ENCODE peak calls at places on chromosome 19, in eight cellular contexts. One of them, this sample, is unnamed. For H3K9me3, the result is how much of the 10 kb centered on the place peaks cover.

GRCh38 chr19:45403781-45404556 is 900 bp downstream of the PPP1R13L start:
- DNase-seq in small intestine: peak
- DNase-seq in astrocyte: no peak
- DNase-seq in cardiac muscle cell: peak
- DNase-seq in CD8-positive, alpha-beta memory T cell: peak
- DNase-seq in IMR-90: no peak
- DNase-seq in suprapubic skin: no peak
- DNase-seq in AG04450: no peak
- DNase-seq in this sample: no peak

GRCh38 chr19:2332341-2333026 is 4.0 kb downstream of the SPPL2B start:
- DNase-seq in small intestine: peak
- DNase-seq in astrocyte: no peak
- DNase-seq in cardiac muscle cell: no peak
- DNase-seq in CD8-positive, alpha-beta memory T cell: no peak
- DNase-seq in IMR-90: no peak
- DNase-seq in suprapubic skin: no peak
- DNase-seq in AG04450: no peak
- DNase-seq in this sample: no peak

GRCh38 chr19:38388310-38389100 is at the start of gene SPRED3:
- DNase-seq in small intestine: no peak
- DNase-seq in astrocyte: no peak
- DNase-seq in cardiac muscle cell: peak
- DNase-seq in CD8-positive, alpha-beta memory T cell: no peak
- DNase-seq in IMR-90: peak
- DNase-seq in suprapubic skin: no peak
- DNase-seq in AG04450: no peak
- DNase-seq in this sample: no peak

GRCh38 chr19:18167975-18168645 is 5.5 kb upstream of the IFI30 start:
- DNase-seq in small intestine: no peak
- DNase-seq in astrocyte: no peak
- DNase-seq in cardiac muscle cell: peak
- DNase-seq in CD8-positive, alpha-beta memory T cell: peak
- DNase-seq in IMR-90: peak
- DNase-seq in suprapubic skin: no peak
- DNase-seq in AG04450: no peak
- DNase-seq in this sample: no peak

GRCh38 chr19:33493401-33494275 is 28.0 kb downstream of the PEPD start:
- DNase-seq in small intestine: no peak
- DNase-seq in astrocyte: no peak
- DNase-seq in cardiac muscle cell: no peak
- DNase-seq in CD8-positive, alpha-beta memory T cell: no peak
- DNase-seq in IMR-90: no peak
- DNase-seq in suprapubic skin: no peak
- DNase-seq in AG04450: no peak
- DNase-seq in this sample: no peak

GRCh38 chr19:41646589-41647204 is 19.8 kb upstream of the CEACAM4 start:
- DNase-seq in small intestine: no peak
- DNase-seq in astrocyte: no peak
- DNase-seq in cardiac muscle cell: no peak
- DNase-seq in CD8-positive, alpha-beta memory T cell: peak
- DNase-seq in IMR-90: no peak
- DNase-seq in suprapubic skin: no peak
- DNase-seq in AG04450: no peak
- DNase-seq in this sample: no peak

GRCh38 chr19:48571378-48572162 is 19.6 kb downstream of the SULT2B1 start:
- DNase-seq in small intestine: no peak
- DNase-seq in astrocyte: no peak
- DNase-seq in cardiac muscle cell: no peak
- DNase-seq in CD8-positive, alpha-beta memory T cell: no peak
- DNase-seq in IMR-90: no peak
- DNase-seq in suprapubic skin: no peak
- DNase-seq in AG04450: no peak
- DNase-seq in this sample: no peak

GRCh38 chr19:33405491-33406461 is 32.3 kb downstream of the CEBPG start:
- DNase-seq in small intestine: no peak
- DNase-seq in astrocyte: no peak
- DNase-seq in cardiac muscle cell: no peak
- DNase-seq in CD8-positive, alpha-beta memory T cell: no peak
- DNase-seq in IMR-90: no peak
- DNase-seq in suprapubic skin: no peak
- DNase-seq in AG04450: no peak
- DNase-seq in this sample: no peak

GRCh38 chr19:31572671-31573298 is 223.5 kb upstream of the TSHZ3 start:
- DNase-seq in small intestine: no peak
- DNase-seq in astrocyte: no peak
- DNase-seq in cardiac muscle cell: no peak
- DNase-seq in CD8-positive, alpha-beta memory T cell: no peak
- DNase-seq in IMR-90: no peak
- DNase-seq in suprapubic skin: no peak
- DNase-seq in AG04450: no peak
- DNase-seq in this sample: no peak

GRCh38 chr19:39818626-39819097 is 15.3 kb downstream of the DYRK1B start:
- DNase-seq in small intestine: no peak
- DNase-seq in astrocyte: no peak
- DNase-seq in cardiac muscle cell: no peak
- DNase-seq in CD8-positive, alpha-beta memory T cell: no peak
- DNase-seq in IMR-90: no peak
- DNase-seq in suprapubic skin: no peak
- DNase-seq in AG04450: no peak
- DNase-seq in this sample: no peak

GRCh38 chr19:3682741-3683404 is 17.4 kb downstream of the PIP5K1C start:
- DNase-seq in small intestine: no peak
- DNase-seq in astrocyte: peak
- DNase-seq in cardiac muscle cell: no peak
- DNase-seq in CD8-positive, alpha-beta memory T cell: no peak
- DNase-seq in IMR-90: peak
- DNase-seq in suprapubic skin: no peak
- DNase-seq in AG04450: no peak
- DNase-seq in this sample: no peak

GRCh38 chr19:9352505-9352904 is 10.3 kb upstream of the ZNF177 start:
- DNase-seq in small intestine: no peak
- DNase-seq in astrocyte: no peak
- DNase-seq in cardiac muscle cell: no peak
- DNase-seq in CD8-positive, alpha-beta memory T cell: no peak
- DNase-seq in IMR-90: no peak
- DNase-seq in suprapubic skin: no peak
- DNase-seq in AG04450: no peak
- DNase-seq in this sample: no peak

GRCh38 chr19:31340059-31341025 is 8.9 kb downstream of the TSHZ3 start:
- DNase-seq in small intestine: peak
- DNase-seq in astrocyte: peak
- DNase-seq in cardiac muscle cell: no peak
- DNase-seq in CD8-positive, alpha-beta memory T cell: no peak
- DNase-seq in IMR-90: peak
- DNase-seq in suprapubic skin: no peak
- DNase-seq in AG04450: no peak
- DNase-seq in this sample: no peak

GRCh38 chr19:6729573-6730152 is 7.7 kb downstream of the GPR108 start:
- DNase-seq in small intestine: no peak
- DNase-seq in astrocyte: no peak
- DNase-seq in cardiac muscle cell: no peak
- DNase-seq in CD8-positive, alpha-beta memory T cell: no peak
- DNase-seq in IMR-90: no peak
- DNase-seq in suprapubic skin: no peak
- DNase-seq in AG04450: no peak
- DNase-seq in this sample: no peak

GRCh38 chr19:44752123-44752815 is 3.8 kb downstream of the BCL3 start:
- DNase-seq in small intestine: no peak
- DNase-seq in astrocyte: no peak
- DNase-seq in cardiac muscle cell: no peak
- DNase-seq in CD8-positive, alpha-beta memory T cell: no peak
- DNase-seq in IMR-90: no peak
- DNase-seq in suprapubic skin: no peak
- DNase-seq in AG04450: no peak
- DNase-seq in this sample: no peak

GRCh38 chr19:7633619-7634018 is at the start of gene PCP2:
- DNase-seq in small intestine: no peak
- DNase-seq in astrocyte: no peak
- DNase-seq in cardiac muscle cell: no peak
- DNase-seq in CD8-positive, alpha-beta memory T cell: no peak
- DNase-seq in IMR-90: no peak
- DNase-seq in suprapubic skin: no peak
- DNase-seq in AG04450: no peak
- DNase-seq in this sample: no peak

GRCh38 chr19:28691683-28692082 is 521.3 kb downstream of the UQCRFS1 start:
- DNase-seq in small intestine: no peak
- DNase-seq in astrocyte: no peak
- DNase-seq in cardiac muscle cell: no peak
- DNase-seq in CD8-positive, alpha-beta memory T cell: no peak
- DNase-seq in IMR-90: no peak
- DNase-seq in suprapubic skin: no peak
- DNase-seq in AG04450: no peak
- DNase-seq in this sample: no peak

GRCh38 chr19:55258476-55258827 is 365 bp downstream of the PPP6R1 start:
- DNase-seq in small intestine: no peak
- DNase-seq in astrocyte: peak
- DNase-seq in cardiac muscle cell: peak
- DNase-seq in CD8-positive, alpha-beta memory T cell: peak
- DNase-seq in IMR-90: no peak
- DNase-seq in suprapubic skin: peak
- DNase-seq in AG04450: no peak
- DNase-seq in this sample: no peak

GRCh38 chr19:33304760-33305647 is 2.7 kb upstream of the CEBPA start:
- DNase-seq in small intestine: peak
- DNase-seq in astrocyte: no peak
- DNase-seq in cardiac muscle cell: no peak
- DNase-seq in CD8-positive, alpha-beta memory T cell: no peak
- DNase-seq in IMR-90: no peak
- DNase-seq in suprapubic skin: no peak
- DNase-seq in AG04450: no peak
- DNase-seq in this sample: no peak

GRCh38 chr19:45876411-45877197 is 9.3 kb downstream of the IRF2BP1 start:
- DNase-seq in small intestine: peak
- DNase-seq in astrocyte: peak
- DNase-seq in cardiac muscle cell: peak
- DNase-seq in CD8-positive, alpha-beta memory T cell: no peak
- DNase-seq in IMR-90: peak
- DNase-seq in suprapubic skin: no peak
- DNase-seq in AG04450: no peak
- DNase-seq in this sample: no peak

GRCh38 chr19:47109541-47110375 is 3.8 kb downstream of the ZC3H4 start:
- DNase-seq in small intestine: peak
- DNase-seq in astrocyte: peak
- DNase-seq in cardiac muscle cell: no peak
- DNase-seq in CD8-positive, alpha-beta memory T cell: no peak
- DNase-seq in IMR-90: peak
- DNase-seq in suprapubic skin: no peak
- DNase-seq in AG04450: no peak
- DNase-seq in this sample: no peak

GRCh38 chr19:29699861-29700260 is 15.2 kb downstream of the C19orf12 start:
- DNase-seq in small intestine: no peak
- DNase-seq in astrocyte: no peak
- DNase-seq in cardiac muscle cell: no peak
- DNase-seq in CD8-positive, alpha-beta memory T cell: no peak
- DNase-seq in IMR-90: no peak
- DNase-seq in suprapubic skin: no peak
- DNase-seq in AG04450: no peak
- DNase-seq in this sample: no peak
- H3K27ac ChIP-seq in small intestine: no peak
- H3K27ac ChIP-seq in astrocyte: no peak
- H3K27ac ChIP-seq in cardiac muscle cell: no peak
- H3K27ac ChIP-seq in CD8-positive, alpha-beta memory T cell: no peak
- H3K27ac ChIP-seq in IMR-90: no peak
- H3K27ac ChIP-seq in suprapubic skin: no peak
- H3K27ac ChIP-seq in AG04450: no peak
- H3K27ac ChIP-seq in this sample: no peak

DNA sequence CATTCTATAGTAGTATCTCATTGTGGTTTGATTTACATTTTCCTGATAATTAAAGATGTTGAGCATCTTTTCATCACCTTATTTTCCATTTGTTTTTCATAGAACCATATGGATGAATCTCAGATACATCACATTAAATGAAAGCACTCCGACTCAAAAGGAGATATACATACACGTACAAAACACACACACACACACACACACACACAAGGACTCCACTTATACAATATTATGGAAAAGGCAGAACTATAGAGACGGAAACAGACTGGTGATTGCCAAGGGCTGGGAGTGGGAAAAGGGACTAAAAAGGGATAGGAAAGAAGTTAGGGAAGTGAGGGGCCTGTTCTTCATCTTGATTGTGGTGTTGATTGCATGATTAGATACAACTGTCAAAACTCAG is 24.3 kb downstream of the ZNF585A start:
- DNase-seq in small intestine: no peak
- DNase-seq in astrocyte: no peak
- DNase-seq in cardiac muscle cell: no peak
- DNase-seq in CD8-positive, alpha-beta memory T cell: no peak
- DNase-seq in IMR-90: no peak
- DNase-seq in suprapubic skin: no peak
- DNase-seq in AG04450: no peak
- DNase-seq in this sample: no peak
- H3K9me3 ChIP-seq in small intestine: under half
- H3K9me3 ChIP-seq in astrocyte: under half
- H3K9me3 ChIP-seq in cardiac muscle cell: under half
- H3K9me3 ChIP-seq in CD8-positive, alpha-beta memory T cell: under half
- H3K9me3 ChIP-seq in IMR-90: half or more
- H3K9me3 ChIP-seq in suprapubic skin: under half
- H3K9me3 ChIP-seq in AG04450: under half
- H3K9me3 ChIP-seq in this sample: half or more

GRCh38 chr19:5338661-5339469 is 1.7 kb downstream of the PTPRS start:
- DNase-seq in small intestine: no peak
- DNase-seq in astrocyte: no peak
- DNase-seq in cardiac muscle cell: peak
- DNase-seq in CD8-positive, alpha-beta memory T cell: no peak
- DNase-seq in IMR-90: no peak
- DNase-seq in suprapubic skin: no peak
- DNase-seq in AG04450: no peak
- DNase-seq in this sample: no peak

GRCh38 chr19:5340637-5341447 is at the start of gene PTPRS:
- DNase-seq in small intestine: peak
- DNase-seq in astrocyte: peak
- DNase-seq in cardiac muscle cell: peak
- DNase-seq in CD8-positive, alpha-beta memory T cell: peak
- DNase-seq in IMR-90: peak
- DNase-seq in suprapubic skin: no peak
- DNase-seq in AG04450: peak
- DNase-seq in this sample: no peak

GRCh38 chr19:5339470-5339949 is 1.1 kb downstream of the PTPRS start:
- DNase-seq in small intestine: no peak
- DNase-seq in astrocyte: no peak
- DNase-seq in cardiac muscle cell: no peak
- DNase-seq in CD8-positive, alpha-beta memory T cell: no peak
- DNase-seq in IMR-90: no peak
- DNase-seq in suprapubic skin: no peak
- DNase-seq in AG04450: no peak
- DNase-seq in this sample: no peak

GRCh38 chr19:5341448-5341820 is 822 bp upstream of the PTPRS start:
- DNase-seq in small intestine: no peak
- DNase-seq in astrocyte: no peak
- DNase-seq in cardiac muscle cell: no peak
- DNase-seq in CD8-positive, alpha-beta memory T cell: no peak
- DNase-seq in IMR-90: no peak
- DNase-seq in suprapubic skin: no peak
- DNase-seq in AG04450: no peak
- DNase-seq in this sample: no peak

GRCh38 chr19:5339950-5340636 is 519 bp downstream of the PTPRS start:
- DNase-seq in small intestine: no peak
- DNase-seq in astrocyte: no peak
- DNase-seq in cardiac muscle cell: peak
- DNase-seq in CD8-positive, alpha-beta memory T cell: no peak
- DNase-seq in IMR-90: no peak
- DNase-seq in suprapubic skin: no peak
- DNase-seq in AG04450: no peak
- DNase-seq in this sample: no peak
- H3K27ac ChIP-seq in small intestine: no peak
- H3K27ac ChIP-seq in astrocyte: peak
- H3K27ac ChIP-seq in cardiac muscle cell: peak
- H3K27ac ChIP-seq in CD8-positive, alpha-beta memory T cell: no peak
- H3K27ac ChIP-seq in IMR-90: peak
- H3K27ac ChIP-seq in suprapubic skin: no peak
- H3K27ac ChIP-seq in AG04450: peak
- H3K27ac ChIP-seq in this sample: no peak

GRCh38 chr19:15538774-15539173 is 30.4 kb downstream of the CYP4F22 start:
- DNase-seq in small intestine: no peak
- DNase-seq in astrocyte: no peak
- DNase-seq in cardiac muscle cell: no peak
- DNase-seq in CD8-positive, alpha-beta memory T cell: no peak
- DNase-seq in IMR-90: peak
- DNase-seq in suprapubic skin: no peak
- DNase-seq in AG04450: no peak
- DNase-seq in this sample: no peak
- H3K9me3 ChIP-seq in small intestine: under half
- H3K9me3 ChIP-seq in astrocyte: under half
- H3K9me3 ChIP-seq in cardiac muscle cell: under half
- H3K9me3 ChIP-seq in CD8-positive, alpha-beta memory T cell: under half
- H3K9me3 ChIP-seq in IMR-90: under half
- H3K9me3 ChIP-seq in suprapubic skin: under half
- H3K9me3 ChIP-seq in AG04450: under half
- H3K9me3 ChIP-seq in this sample: under half